ENCODE peak calls at places on chromosomes 7 and 10, in four cellular contexts. One of them, this sample, is unnamed.

GRCh38 chr7:151727579-151728285 is 149.2 kb downstream of the PRKAG2 start:
- DNase-seq in OCI-LY7: no peak
- DNase-seq in spleen: no peak
- DNase-seq in brain microvascular endothelial cell: peak
- DNase-seq in this sample: peak

GRCh38 chr7:82266081-82266480 is 177.5 kb downstream of the CACNA2D1 start:
- DNase-seq in OCI-LY7: no peak
- DNase-seq in spleen: no peak
- DNase-seq in brain microvascular endothelial cell: no peak
- DNase-seq in this sample: no peak

GRCh38 chr10:37700886-37701780 is 156.3 kb downstream of the ZNF248 start:
- DNase-seq in OCI-LY7: no peak
- DNase-seq in spleen: peak
- DNase-seq in brain microvascular endothelial cell: no peak
- DNase-seq in this sample: no peak

GRCh38 chr7:151745090-151745638 is 131.8 kb downstream of the PRKAG2 start:
- DNase-seq in OCI-LY7: no peak
- DNase-seq in spleen: no peak
- DNase-seq in brain microvascular endothelial cell: peak
- DNase-seq in this sample: peak

GRCh38 chr10:94916423-94916822 is 22.0 kb upstream of the CYP2C9 start:
- DNase-seq in OCI-LY7: no peak
- DNase-seq in spleen: no peak
- DNase-seq in brain microvascular endothelial cell: no peak
- DNase-seq in this sample: no peak

GRCh38 chr7:8881916-8882315 is 448.5 kb downstream of the NXPH1 start:
- DNase-seq in OCI-LY7: no peak
- DNase-seq in spleen: no peak
- DNase-seq in brain microvascular endothelial cell: no peak
- DNase-seq in this sample: no peak

GRCh38 chr10:33145451-33146188 is 187.6 kb upstream of the ITGB1 start:
- DNase-seq in OCI-LY7: no peak
- DNase-seq in spleen: no peak
- DNase-seq in brain microvascular endothelial cell: no peak
- DNase-seq in this sample: no peak

GRCh38 chr7:105693576-105693975 is 112.3 kb upstream of the EFCAB10 start:
- DNase-seq in OCI-LY7: no peak
- DNase-seq in spleen: no peak
- DNase-seq in brain microvascular endothelial cell: no peak
- DNase-seq in this sample: no peak

GRCh38 chr7:9870674-9871073 is 1103.0 kb upstream of the PHF14 start:
- DNase-seq in OCI-LY7: no peak
- DNase-seq in spleen: no peak
- DNase-seq in brain microvascular endothelial cell: no peak
- DNase-seq in this sample: no peak

GRCh38 chr7:31816810-31817209 is 129.8 kb downstream of the PPP1R17 start:
- DNase-seq in OCI-LY7: no peak
- DNase-seq in spleen: no peak
- DNase-seq in brain microvascular endothelial cell: no peak
- DNase-seq in this sample: no peak

GRCh38 chr10:42932735-42933453 is 144.0 kb upstream of the RET start:
- DNase-seq in OCI-LY7: no peak
- DNase-seq in spleen: peak
- DNase-seq in brain microvascular endothelial cell: no peak
- DNase-seq in this sample: no peak

GRCh38 chr7:117126631-117127030 is 173.3 kb downstream of the ST7 start:
- DNase-seq in OCI-LY7: no peak
- DNase-seq in spleen: no peak
- DNase-seq in brain microvascular endothelial cell: no peak
- DNase-seq in this sample: no peak

GRCh38 chr7:76397409-76398183 is 11.9 kb downstream of the SSC4D start:
- DNase-seq in OCI-LY7: peak
- DNase-seq in spleen: peak
- DNase-seq in brain microvascular endothelial cell: peak
- DNase-seq in this sample: no peak

GRCh38 chr10:47207894-47208469 is 92.0 kb upstream of the GDF10 start:
- DNase-seq in OCI-LY7: no peak
- DNase-seq in spleen: no peak
- DNase-seq in brain microvascular endothelial cell: no peak
- DNase-seq in this sample: no peak

GRCh38 chr10:111203615-111204014 is 126.8 kb downstream of the ADRA2A start:
- DNase-seq in OCI-LY7: no peak
- DNase-seq in spleen: no peak
- DNase-seq in brain microvascular endothelial cell: no peak
- DNase-seq in this sample: no peak

GRCh38 chr7:31398815-31399214 is 58.3 kb upstream of the NEUROD6 start:
- DNase-seq in OCI-LY7: no peak
- DNase-seq in spleen: no peak
- DNase-seq in brain microvascular endothelial cell: no peak
- DNase-seq in this sample: no peak

GRCh38 chr7:32093415-32094408 is 23.5 kb upstream of the PDE1C start:
- DNase-seq in OCI-LY7: no peak
- DNase-seq in spleen: no peak
- DNase-seq in brain microvascular endothelial cell: peak
- DNase-seq in this sample: peak

GRCh38 chr7:50621206-50621605 is 56.0 kb upstream of the DDC start:
- DNase-seq in OCI-LY7: no peak
- DNase-seq in spleen: no peak
- DNase-seq in brain microvascular endothelial cell: no peak
- DNase-seq in this sample: no peak

GRCh38 chr7:98107313-98107691 is 640 bp downstream of the LMTK2 start:
- DNase-seq in OCI-LY7: peak
- DNase-seq in spleen: no peak
- DNase-seq in brain microvascular endothelial cell: no peak
- DNase-seq in this sample: no peak

GRCh38 chr10:25766687-25767221 is 167.3 kb upstream of the MYO3A start:
- DNase-seq in OCI-LY7: no peak
- DNase-seq in spleen: no peak
- DNase-seq in brain microvascular endothelial cell: no peak
- DNase-seq in this sample: no peak

GRCh38 chr7:37643876-37644275 is 39.7 kb upstream of the GPR141 start:
- DNase-seq in OCI-LY7: no peak
- DNase-seq in spleen: no peak
- DNase-seq in brain microvascular endothelial cell: no peak
- DNase-seq in this sample: no peak

GRCh38 chr7:29369909-29370488 is 175.4 kb downstream of the CHN2 start:
- DNase-seq in OCI-LY7: no peak
- DNase-seq in spleen: no peak
- DNase-seq in brain microvascular endothelial cell: no peak
- DNase-seq in this sample: no peak

GRCh38 chr10:130636303-130636702 is 500.1 kb downstream of the GLRX3 start:
- DNase-seq in OCI-LY7: no peak
- DNase-seq in spleen: no peak
- DNase-seq in brain microvascular endothelial cell: no peak
- DNase-seq in this sample: no peak

GRCh38 chr7:157560258-157560654 is 223.5 kb downstream of the DNAJB6 start:
- DNase-seq in OCI-LY7: no peak
- DNase-seq in spleen: no peak
- DNase-seq in brain microvascular endothelial cell: no peak
- DNase-seq in this sample: no peak

GRCh38 chr7:152463714-152464311 is 28.0 kb upstream of the KMT2C start:
- DNase-seq in OCI-LY7: peak
- DNase-seq in spleen: peak
- DNase-seq in brain microvascular endothelial cell: peak
- DNase-seq in this sample: peak

GRCh38 chr7:131586259-131586658 is 29.8 kb upstream of the PODXL start:
- DNase-seq in OCI-LY7: no peak
- DNase-seq in spleen: no peak
- DNase-seq in brain microvascular endothelial cell: no peak
- DNase-seq in this sample: no peak

GRCh38 chr10:79387974-79388850 is 40.9 kb downstream of the PPIF start:
- DNase-seq in OCI-LY7: no peak
- DNase-seq in spleen: peak
- DNase-seq in brain microvascular endothelial cell: no peak
- DNase-seq in this sample: no peak

GRCh38 chr7:123537026-123537642 is 2.7 kb upstream of the IQUB start:
- DNase-seq in OCI-LY7: peak
- DNase-seq in spleen: no peak
- DNase-seq in brain microvascular endothelial cell: peak
- DNase-seq in this sample: no peak

GRCh38 chr10:8063935-8064334 is 9.4 kb downstream of the GATA3 start:
- DNase-seq in OCI-LY7: no peak
- DNase-seq in spleen: no peak
- DNase-seq in brain microvascular endothelial cell: no peak
- DNase-seq in this sample: no peak

GRCh38 chr7:46747222-46747621 is 826.1 kb upstream of the IGFBP3 start:
- DNase-seq in OCI-LY7: no peak
- DNase-seq in spleen: no peak
- DNase-seq in brain microvascular endothelial cell: no peak
- DNase-seq in this sample: no peak

GRCh38 chr10:75110006-75110632 is 1.3 kb upstream of the SAMD8 start:
- DNase-seq in OCI-LY7: no peak
- DNase-seq in spleen: no peak
- DNase-seq in brain microvascular endothelial cell: no peak
- DNase-seq in this sample: no peak

GRCh38 chr7:6705959-6706665 is 635 bp downstream of the ZNF12 start:
- DNase-seq in OCI-LY7: peak
- DNase-seq in spleen: peak
- DNase-seq in brain microvascular endothelial cell: peak
- DNase-seq in this sample: no peak

GRCh38 chr10:86043236-86043635 is 323.4 kb downstream of the GRID1 start:
- DNase-seq in OCI-LY7: no peak
- DNase-seq in spleen: no peak
- DNase-seq in brain microvascular endothelial cell: no peak
- DNase-seq in this sample: no peak

GRCh38 chr7:22361320-22361719 is 4.4 kb upstream of the RAPGEF5 start:
- DNase-seq in OCI-LY7: peak
- DNase-seq in spleen: no peak
- DNase-seq in brain microvascular endothelial cell: no peak
- DNase-seq in this sample: no peak

GRCh38 chr10:18822156-18822555 is 162.9 kb downstream of the ARL5B start:
- DNase-seq in OCI-LY7: peak
- DNase-seq in spleen: no peak
- DNase-seq in brain microvascular endothelial cell: peak
- DNase-seq in this sample: no peak

GRCh38 chr7:22005151-22005550 is 59.5 kb upstream of the CDCA7L start:
- DNase-seq in OCI-LY7: no peak
- DNase-seq in spleen: no peak
- DNase-seq in brain microvascular endothelial cell: no peak
- DNase-seq in this sample: no peak

GRCh38 chr7:135150072-135150782 is 2.4 kb downstream of the TMEM140 start:
- DNase-seq in OCI-LY7: no peak
- DNase-seq in spleen: no peak
- DNase-seq in brain microvascular endothelial cell: no peak
- DNase-seq in this sample: no peak

GRCh38 chr7:135151162-135151932 is 3.5 kb downstream of the TMEM140 start:
- DNase-seq in OCI-LY7: no peak
- DNase-seq in spleen: no peak
- DNase-seq in brain microvascular endothelial cell: no peak
- DNase-seq in this sample: no peak

GRCh38 chr7:135147341-135147898 is 452 bp upstream of the TMEM140 start:
- DNase-seq in OCI-LY7: no peak
- DNase-seq in spleen: no peak
- DNase-seq in brain microvascular endothelial cell: peak
- DNase-seq in this sample: no peak

GRCh38 chr7:135143874-135144668 is 3.8 kb upstream of the TMEM140 start:
- DNase-seq in OCI-LY7: no peak
- DNase-seq in spleen: no peak
- DNase-seq in brain microvascular endothelial cell: no peak
- DNase-seq in this sample: no peak

DNA sequence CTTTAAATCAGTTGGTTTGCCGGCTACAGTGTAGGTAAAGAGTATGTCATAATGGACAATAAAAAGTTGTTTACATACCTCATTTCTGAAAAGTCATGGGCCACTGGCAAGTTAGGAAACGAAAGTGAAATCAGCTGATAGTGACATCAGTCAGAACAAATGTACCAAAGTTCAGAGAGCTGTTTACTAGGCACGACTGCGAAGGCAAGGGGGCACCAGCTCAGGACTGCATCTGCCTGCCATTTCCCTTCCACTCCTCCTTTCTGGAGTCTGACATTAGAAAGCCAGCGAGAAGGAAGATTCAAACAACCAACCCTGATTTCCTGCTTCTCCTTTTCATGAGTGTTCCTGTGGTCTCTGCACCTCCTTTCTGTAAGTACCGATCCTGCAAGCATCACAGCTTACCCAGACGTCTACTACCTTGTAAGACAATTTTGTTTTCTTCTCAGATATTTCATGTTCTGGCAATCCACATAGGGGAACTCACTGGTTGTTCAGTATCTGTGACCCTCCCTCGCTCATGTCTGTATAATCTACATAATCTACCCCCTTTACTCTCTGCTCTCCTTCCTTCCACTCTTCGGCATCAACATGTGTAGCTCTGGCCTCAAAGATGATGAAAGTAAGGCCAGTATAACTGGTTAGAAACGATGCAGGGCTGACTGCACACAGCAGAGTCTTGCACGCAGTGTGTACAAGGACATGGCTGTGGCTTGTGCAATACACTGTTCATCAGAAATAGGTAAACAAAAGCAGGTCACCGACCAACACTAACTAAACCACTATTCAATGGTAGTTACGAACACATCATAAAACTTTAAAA is at the start of gene TMEM140:
- DNase-seq in OCI-LY7: peak
- DNase-seq in spleen: peak
- DNase-seq in brain microvascular endothelial cell: peak
- DNase-seq in this sample: peak
- H3K4me3 ChIP-seq in OCI-LY7: peak
- H3K4me3 ChIP-seq in spleen: peak
- H3K4me3 ChIP-seq in brain microvascular endothelial cell: peak
- H3K4me3 ChIP-seq in this sample: no peak

GRCh38 chr7:5494683-5495561 is 71.3 kb upstream of the TNRC18 start:
- DNase-seq in OCI-LY7: peak
- DNase-seq in spleen: peak
- DNase-seq in brain microvascular endothelial cell: peak
- DNase-seq in this sample: no peak
- H3K4me3 ChIP-seq in OCI-LY7: peak
- H3K4me3 ChIP-seq in spleen: peak
- H3K4me3 ChIP-seq in brain microvascular endothelial cell: no peak
- H3K4me3 ChIP-seq in this sample: no peak

GRCh38 chr10:77638766-77639101 is 1.1 kb upstream of the KCNMA1 start:
- DNase-seq in OCI-LY7: no peak
- DNase-seq in spleen: no peak
- DNase-seq in brain microvascular endothelial cell: no peak
- DNase-seq in this sample: no peak
- H3K4me3 ChIP-seq in OCI-LY7: no peak
- H3K4me3 ChIP-seq in spleen: peak
- H3K4me3 ChIP-seq in brain microvascular endothelial cell: peak
- H3K4me3 ChIP-seq in this sample: peak

GRCh38 chr10:15789793-15790525 is 70.2 kb upstream of the ITGA8 start:
- DNase-seq in OCI-LY7: no peak
- DNase-seq in spleen: no peak
- DNase-seq in brain microvascular endothelial cell: peak
- DNase-seq in this sample: peak
- H3K4me3 ChIP-seq in OCI-LY7: no peak
- H3K4me3 ChIP-seq in spleen: no peak
- H3K4me3 ChIP-seq in brain microvascular endothelial cell: no peak
- H3K4me3 ChIP-seq in this sample: no peak

This sample was measured in skeletal muscle cell.